ENCODE peak calls at places on chromosomes 6 and 20, in seven cellular contexts. One of them, this sample, is unnamed.

GRCh38 chr6:53741001-53741400 is 53.8 kb upstream of the LRRC1 start:
- DNase-seq in mesothelial cell of epicardium: no peak
- DNase-seq in GM12865: no peak
- DNase-seq in CD4-positive, alpha-beta T cell: no peak
- DNase-seq in GM06990: no peak
- DNase-seq in HCT116: no peak
- DNase-seq in stomach: no peak
- DNase-seq in this sample: no peak

GRCh38 chr20:2421247-2421646 is 40.5 kb downstream of the TGM6 start:
- DNase-seq in GM12865: no peak
- DNase-seq in mesothelial cell of epicardium: no peak
- DNase-seq in stomach: no peak
- DNase-seq in CD4-positive, alpha-beta T cell: no peak
- DNase-seq in GM06990: no peak
- DNase-seq in HCT116: peak
- DNase-seq in this sample: no peak

GRCh38 chr20:57874141-57874540 is 164.3 kb upstream of the PMEPA1 start:
- DNase-seq in mesothelial cell of epicardium: no peak
- DNase-seq in stomach: no peak
- DNase-seq in CD4-positive, alpha-beta T cell: no peak
- DNase-seq in GM06990: no peak
- DNase-seq in GM12865: no peak
- DNase-seq in HCT116: no peak
- DNase-seq in this sample: no peak

GRCh38 chr6:2725999-2726567 is 24.6 kb downstream of the MYLK4 start:
- DNase-seq in GM06990: peak
- DNase-seq in stomach: no peak
- DNase-seq in mesothelial cell of epicardium: no peak
- DNase-seq in CD4-positive, alpha-beta T cell: no peak
- DNase-seq in GM12865: peak
- DNase-seq in HCT116: no peak
- DNase-seq in this sample: peak

GRCh38 chr20:3775457-3775856 is 5.8 kb downstream of the SPEF1 start:
- DNase-seq in stomach: no peak
- DNase-seq in HCT116: no peak
- DNase-seq in GM06990: no peak
- DNase-seq in mesothelial cell of epicardium: no peak
- DNase-seq in GM12865: no peak
- DNase-seq in CD4-positive, alpha-beta T cell: no peak
- DNase-seq in this sample: no peak

GRCh38 chr6:127868338-127868737 is 32.5 kb downstream of the THEMIS start:
- DNase-seq in stomach: no peak
- DNase-seq in mesothelial cell of epicardium: no peak
- DNase-seq in HCT116: no peak
- DNase-seq in GM12865: no peak
- DNase-seq in CD4-positive, alpha-beta T cell: no peak
- DNase-seq in GM06990: no peak
- DNase-seq in this sample: no peak

GRCh38 chr20:17083738-17084137 is 143.1 kb upstream of the PCSK2 start:
- DNase-seq in CD4-positive, alpha-beta T cell: no peak
- DNase-seq in mesothelial cell of epicardium: no peak
- DNase-seq in GM12865: no peak
- DNase-seq in GM06990: no peak
- DNase-seq in HCT116: no peak
- DNase-seq in stomach: no peak
- DNase-seq in this sample: no peak

GRCh38 chr6:166341915-166342292 is 441 bp downstream of the SFT2D1 start:
- DNase-seq in GM12865: no peak
- DNase-seq in GM06990: no peak
- DNase-seq in mesothelial cell of epicardium: no peak
- DNase-seq in CD4-positive, alpha-beta T cell: no peak
- DNase-seq in stomach: no peak
- DNase-seq in HCT116: no peak
- DNase-seq in this sample: no peak

GRCh38 chr6:97437087-97437486 is 154.1 kb upstream of the MMS22L start:
- DNase-seq in GM12865: no peak
- DNase-seq in mesothelial cell of epicardium: no peak
- DNase-seq in GM06990: no peak
- DNase-seq in CD4-positive, alpha-beta T cell: no peak
- DNase-seq in stomach: no peak
- DNase-seq in HCT116: peak
- DNase-seq in this sample: peak

GRCh38 chr20:18971574-18971973 is 158.0 kb downstream of the SCP2D1 start:
- DNase-seq in HCT116: no peak
- DNase-seq in GM12865: no peak
- DNase-seq in CD4-positive, alpha-beta T cell: no peak
- DNase-seq in mesothelial cell of epicardium: no peak
- DNase-seq in stomach: no peak
- DNase-seq in GM06990: no peak
- DNase-seq in this sample: no peak

GRCh38 chr6:168090064-168090690 is 11.2 kb upstream of the FRMD1 start:
- DNase-seq in stomach: no peak
- DNase-seq in HCT116: no peak
- DNase-seq in mesothelial cell of epicardium: no peak
- DNase-seq in GM12865: no peak
- DNase-seq in CD4-positive, alpha-beta T cell: no peak
- DNase-seq in GM06990: no peak
- DNase-seq in this sample: no peak

DNA sequence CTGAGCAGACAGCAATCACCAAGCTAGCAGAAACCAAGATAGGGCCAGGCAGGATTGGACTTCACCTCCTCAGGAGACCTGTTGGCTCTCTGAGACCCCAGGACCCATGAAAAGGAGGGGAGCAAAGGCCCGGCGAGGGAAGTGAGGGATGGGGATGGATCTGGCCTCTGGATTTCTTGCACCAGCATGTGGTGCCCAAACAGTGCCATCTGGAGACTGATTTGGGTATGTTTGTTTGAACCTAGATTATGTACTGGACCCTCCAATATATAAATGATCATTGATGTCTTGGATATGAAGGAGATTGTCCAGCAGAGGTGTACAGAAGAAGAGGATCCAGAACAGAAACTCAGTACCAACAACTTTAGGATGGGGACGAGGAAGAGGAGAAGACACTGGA is 83.4 kb upstream of the LY86 start:
- DNase-seq in CD4-positive, alpha-beta T cell: no peak
- DNase-seq in stomach: no peak
- DNase-seq in GM06990: no peak
- DNase-seq in GM12865: no peak
- DNase-seq in mesothelial cell of epicardium: no peak
- DNase-seq in HCT116: no peak
- DNase-seq in this sample: no peak
- TF ChIP-seq CTCF in CD4-positive, alpha-beta T cell: no peak
- TF ChIP-seq CTCF in stomach: no peak
- TF ChIP-seq CTCF in GM06990: peak
- TF ChIP-seq CTCF in GM12865: peak
- TF ChIP-seq CTCF in mesothelial cell of epicardium: no peak
- TF ChIP-seq CTCF in HCT116: peak
- TF ChIP-seq CTCF in this sample: no peak

GRCh38 chr6:137776786-137777185 is 90.3 kb upstream of the TNFAIP3 start:
- DNase-seq in GM12865: no peak
- DNase-seq in mesothelial cell of epicardium: no peak
- DNase-seq in HCT116: no peak
- DNase-seq in stomach: no peak
- DNase-seq in CD4-positive, alpha-beta T cell: no peak
- DNase-seq in GM06990: no peak
- DNase-seq in this sample: no peak
- TF ChIP-seq CTCF in GM12865: no peak
- TF ChIP-seq CTCF in mesothelial cell of epicardium: no peak
- TF ChIP-seq CTCF in HCT116: no peak
- TF ChIP-seq CTCF in stomach: no peak
- TF ChIP-seq CTCF in CD4-positive, alpha-beta T cell: no peak
- TF ChIP-seq CTCF in GM06990: no peak
- TF ChIP-seq CTCF in this sample: no peak

GRCh38 chr6:3868544-3868943 is 19.4 kb downstream of the FAM50B start:
- DNase-seq in CD4-positive, alpha-beta T cell: no peak
- DNase-seq in GM12865: no peak
- DNase-seq in mesothelial cell of epicardium: no peak
- DNase-seq in stomach: no peak
- DNase-seq in HCT116: no peak
- DNase-seq in GM06990: no peak
- DNase-seq in this sample: no peak
- TF ChIP-seq CTCF in CD4-positive, alpha-beta T cell: no peak
- TF ChIP-seq CTCF in GM12865: no peak
- TF ChIP-seq CTCF in mesothelial cell of epicardium: no peak
- TF ChIP-seq CTCF in stomach: no peak
- TF ChIP-seq CTCF in HCT116: no peak
- TF ChIP-seq CTCF in GM06990: no peak
- TF ChIP-seq CTCF in this sample: no peak

GRCh38 chr20:33746325-33746998 is 14.7 kb downstream of the ZNF341 start:
- DNase-seq in GM06990: no peak
- DNase-seq in CD4-positive, alpha-beta T cell: no peak
- DNase-seq in GM12865: no peak
- DNase-seq in mesothelial cell of epicardium: no peak
- DNase-seq in stomach: no peak
- DNase-seq in HCT116: no peak
- DNase-seq in this sample: no peak

GRCh38 chr20:33744773-33745385 is 13.1 kb downstream of the ZNF341 start:
- DNase-seq in CD4-positive, alpha-beta T cell: no peak
- DNase-seq in GM06990: no peak
- DNase-seq in mesothelial cell of epicardium: no peak
- DNase-seq in HCT116: no peak
- DNase-seq in GM12865: no peak
- DNase-seq in stomach: no peak
- DNase-seq in this sample: no peak

GRCh38 chr20:33740189-33740588 is 8.4 kb downstream of the ZNF341 start:
- DNase-seq in GM12865: no peak
- DNase-seq in CD4-positive, alpha-beta T cell: no peak
- DNase-seq in GM06990: no peak
- DNase-seq in stomach: no peak
- DNase-seq in mesothelial cell of epicardium: no peak
- DNase-seq in HCT116: no peak
- DNase-seq in this sample: no peak

GRCh38 chr20:33739493-33739892 is 7.7 kb downstream of the ZNF341 start:
- DNase-seq in GM06990: no peak
- DNase-seq in stomach: no peak
- DNase-seq in mesothelial cell of epicardium: no peak
- DNase-seq in HCT116: no peak
- DNase-seq in CD4-positive, alpha-beta T cell: no peak
- DNase-seq in GM12865: no peak
- DNase-seq in this sample: no peak

DNA sequence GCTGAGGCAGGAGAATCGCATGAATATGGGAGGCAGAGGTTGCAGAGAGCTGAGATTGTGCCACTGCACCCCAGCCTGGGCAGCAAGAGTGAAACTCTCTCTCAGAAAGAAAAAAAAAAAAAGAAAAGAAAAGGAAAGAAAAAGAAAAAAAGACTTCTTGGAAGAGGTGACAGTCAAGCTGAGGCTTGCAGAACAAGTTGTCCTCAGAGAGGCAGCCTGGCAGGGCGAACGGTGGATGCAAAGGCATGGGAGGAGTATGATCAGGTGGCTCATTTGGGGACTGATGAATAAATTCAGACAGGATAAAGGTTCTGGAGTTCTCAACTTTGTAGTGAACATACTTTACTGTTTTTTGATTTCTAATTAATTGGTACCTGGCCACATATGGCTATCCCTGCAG is 12.4 kb downstream of the ZNF341 start:
- DNase-seq in GM12865: no peak
- DNase-seq in HCT116: no peak
- DNase-seq in stomach: no peak
- DNase-seq in CD4-positive, alpha-beta T cell: no peak
- DNase-seq in mesothelial cell of epicardium: no peak
- DNase-seq in GM06990: no peak
- DNase-seq in this sample: no peak
- TF ChIP-seq CTCF in GM12865: no peak
- TF ChIP-seq CTCF in HCT116: no peak
- TF ChIP-seq CTCF in stomach: no peak
- TF ChIP-seq CTCF in CD4-positive, alpha-beta T cell: no peak
- TF ChIP-seq CTCF in mesothelial cell of epicardium: no peak
- TF ChIP-seq CTCF in GM06990: no peak
- TF ChIP-seq CTCF in this sample: no peak

This sample was measured in GM13976.